ENCODE peak calls at places on chromosome 12, in ten cellular contexts. W, R, E, G, S, D, N, H, F and Y are unnamed samples.

GRCh38 chr12:98656289-98657101 is 11.4 kb downstream of the APAF1 start:
- DNase-seq in N (no peak), W (no peak), G (no peak), R (no peak), H (no peak), S (peak; percentile 8), F (no peak), D (no peak), E (no peak), Y (no peak)

GRCh38 chr12:125634813-125635212 is 569.6 kb downstream of the AACS start:
- DNase-seq in W (no peak), R (no peak), N (no peak), S (no peak), D (no peak), G (no peak), H (no peak), F (peak; percentile 84), E (no peak), Y (no peak)

GRCh38 chr12:48901278-48901677 is 24.0 kb downstream of the FKBP11 start:
- DNase-seq in G (no peak), F (no peak), E (no peak), N (peak; percentile 54), D (no peak), W (no peak), S (no peak), R (no peak), H (no peak), Y (no peak)

GRCh38 chr12:131681257-131681620 is 29.7 kb upstream of the SFSWAP start:
- DNase-seq in S (no peak), G (no peak), E (no peak), F (no peak), N (no peak), R (no peak), H (no peak), D (no peak), W (no peak), Y (no peak)

GRCh38 chr12:114443607-114444421 is 37.9 kb upstream of the TBX5 start:
- DNase-seq in H (no peak), W (no peak), D (no peak), S (no peak), G (no peak), F (peak; percentile 43), E (no peak), N (peak; percentile 38), R (no peak), Y (no peak)

GRCh38 chr12:52285172-52285745 is 6.1 kb downstream of the KRT81 start:
- DNase-seq in H (no peak), S (peak; percentile 63), G (peak; percentile 84), D (no peak), F (no peak), W (no peak), R (peak; percentile 14), N (peak; percentile 67), E (peak; percentile 60), Y (no peak)

GRCh38 chr12:43336962-43337555 is 214.9 kb downstream of the ADAMTS20 start:
- DNase-seq in S (peak; percentile 52), W (peak; percentile 18), R (peak; percentile 41), N (peak; percentile 73), G (peak; percentile 21), H (peak; percentile 18), D (no peak), E (no peak), F (no peak), Y (peak; percentile 29)

GRCh38 chr12:118842753-118843335 is 138.5 kb upstream of the SRRM4 start:
- DNase-seq in S (no peak), N (no peak), D (no peak), W (no peak), E (no peak), R (no peak), G (no peak), H (no peak), F (no peak), Y (no peak)

GRCh38 chr12:69141074-69141473 is 98.3 kb upstream of the CPSF6 start:
- DNase-seq in G (no peak), H (no peak), D (no peak), W (no peak), E (no peak), R (no peak), F (no peak), N (no peak), S (no peak), Y (no peak)

GRCh38 chr12:64181504-64182291 is 40.4 kb downstream of the KICS2 start:
- DNase-seq in D (peak; percentile 50), W (no peak), E (peak; percentile 88), F (no peak), R (peak; percentile 91), H (peak; percentile 98), G (peak; percentile 90), N (peak; percentile 97), S (peak; percentile 99), Y (peak; percentile 86)

GRCh38 chr12:72272731-72273498 is 745 bp downstream of the TRHDE start:
- DNase-seq in H (no peak), W (no peak), R (no peak), E (no peak), S (peak; percentile 70), F (peak; percentile 19), N (peak; percentile 72), D (peak; percentile 14), G (no peak), Y (no peak)

GRCh38 chr12:108772247-108772646 is 40.9 kb upstream of the CORO1C start:
- DNase-seq in F (no peak), E (no peak), S (no peak), N (no peak), D (no peak), W (no peak), G (no peak), R (no peak), H (no peak), Y (no peak)

GRCh38 chr12:2198088-2198501 is 145.3 kb downstream of the CACNA1C start:
- DNase-seq in N (peak; percentile 64), S (peak; percentile 91), F (no peak), R (peak; percentile 53), G (no peak), D (no peak), W (peak; percentile 100), H (peak; percentile 57), E (peak; percentile 42), Y (peak; percentile 80)

GRCh38 chr12:125280482-125281377 is 215.5 kb downstream of the AACS start:
- DNase-seq in F (no peak), W (peak; percentile 56), D (no peak), S (no peak), E (no peak), N (no peak), R (no peak), G (peak; percentile 9), H (no peak), Y (no peak)

GRCh38 chr12:88300931-88301330 is 158.8 kb downstream of the TMTC3 start:
- DNase-seq in E (no peak), N (no peak), W (no peak), G (peak; percentile 79), R (peak; percentile 58), D (no peak), H (no peak), S (no peak), F (no peak), Y (no peak)
- H3K4me3 ChIP-seq in E (no peak overlapping the region), N (no peak overlapping the region), W (no peak overlapping the region), G (no peak overlapping the region), R (no peak overlapping the region), D (no peak overlapping the region), H (no peak overlapping the region), S (no peak overlapping the region), F (no peak overlapping the region), Y (no peak overlapping the region)

DNA sequence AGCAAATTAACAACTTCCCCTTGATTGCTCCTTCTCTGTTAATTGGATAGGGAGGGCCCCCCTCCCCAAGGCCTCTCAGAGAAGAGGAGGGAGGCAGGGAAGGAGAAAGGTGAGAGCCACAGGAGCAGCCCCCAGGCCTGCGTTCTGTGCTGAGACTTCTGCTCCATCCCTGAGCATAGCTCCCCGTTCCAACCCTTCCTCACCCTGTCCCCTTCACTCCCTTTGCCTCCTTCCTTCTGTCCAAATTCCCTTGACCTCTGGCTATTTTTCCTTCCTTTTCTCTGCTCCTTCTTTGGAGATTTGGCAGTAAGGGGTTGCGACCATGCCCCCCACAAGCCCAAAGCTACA is 793 bp upstream of the ASIC1 start:
- DNase-seq in F (no peak), G (no peak), N (no peak), S (no peak), H (no peak), R (no peak), D (no peak), W (no peak), E (no peak), Y (no peak)
- H3K4me3 ChIP-seq in F (no peak overlapping the region), G (peak overlapping the region; percentile 85), N (peak overlapping the region; percentile 77), S (peak overlapping the region; percentile 67), H (no peak overlapping the region), R (peak overlapping the region; percentile 72), D (no peak overlapping the region), W (peak overlapping the region; percentile 70), E (no peak overlapping the region), Y (peak overlapping the region; percentile 51)

DNA sequence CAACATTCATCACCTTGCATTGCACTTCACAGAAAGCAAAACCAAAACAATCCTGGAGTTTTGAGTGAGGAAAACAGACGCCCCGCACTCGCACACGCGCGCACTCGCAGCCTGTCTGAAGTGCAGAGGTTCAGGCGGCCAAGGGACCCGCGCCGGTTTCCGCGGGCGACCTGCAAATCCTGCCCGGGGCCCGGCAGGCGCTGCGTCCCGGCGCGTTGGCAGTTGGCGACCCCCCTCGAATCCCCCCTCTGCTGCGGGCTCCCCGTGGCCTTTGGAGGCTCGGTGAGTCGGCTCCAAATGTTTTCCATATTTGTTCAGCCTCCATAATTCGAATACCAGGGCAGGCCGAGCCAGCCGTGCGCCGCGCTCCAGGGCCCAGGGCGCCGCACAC is at the start of gene SSPN:
- DNase-seq in F (peak; percentile 46), S (peak; percentile 83), H (no peak), G (peak; percentile 33), N (peak; percentile 79), W (peak; percentile 60), D (peak; percentile 56), R (peak; percentile 54), E (no peak), Y (peak; percentile 37)
- H3K4me3 ChIP-seq in F (peak within 1 kb of the TSS; percentile 39), S (peak within 1 kb of the TSS; percentile 74), H (peak within 1 kb of the TSS; percentile 52), G (peak within 1 kb of the TSS; percentile 56), N (peak within 1 kb of the TSS; percentile 64), W (peak within 1 kb of the TSS; percentile 88), D (peak within 1 kb of the TSS; percentile 59), R (peak within 1 kb of the TSS; percentile 61), E (peak within 1 kb of the TSS; percentile 55), Y (peak within 1 kb of the TSS; percentile 54)

GRCh38 chr12:6231359-6232268 is 31.4 kb downstream of the CD9 start:
- DNase-seq in W (no peak), F (no peak), G (no peak), E (no peak), D (peak; percentile 75), S (peak; percentile 39), N (peak; percentile 59), R (no peak), H (no peak), Y (no peak)
- H3K4me3 ChIP-seq in W (no peak overlapping the region), F (no peak overlapping the region), G (no peak overlapping the region), E (no peak overlapping the region), D (no peak overlapping the region), S (no peak overlapping the region), N (no peak overlapping the region), R (no peak overlapping the region), H (no peak overlapping the region), Y (no peak overlapping the region)

DNA sequence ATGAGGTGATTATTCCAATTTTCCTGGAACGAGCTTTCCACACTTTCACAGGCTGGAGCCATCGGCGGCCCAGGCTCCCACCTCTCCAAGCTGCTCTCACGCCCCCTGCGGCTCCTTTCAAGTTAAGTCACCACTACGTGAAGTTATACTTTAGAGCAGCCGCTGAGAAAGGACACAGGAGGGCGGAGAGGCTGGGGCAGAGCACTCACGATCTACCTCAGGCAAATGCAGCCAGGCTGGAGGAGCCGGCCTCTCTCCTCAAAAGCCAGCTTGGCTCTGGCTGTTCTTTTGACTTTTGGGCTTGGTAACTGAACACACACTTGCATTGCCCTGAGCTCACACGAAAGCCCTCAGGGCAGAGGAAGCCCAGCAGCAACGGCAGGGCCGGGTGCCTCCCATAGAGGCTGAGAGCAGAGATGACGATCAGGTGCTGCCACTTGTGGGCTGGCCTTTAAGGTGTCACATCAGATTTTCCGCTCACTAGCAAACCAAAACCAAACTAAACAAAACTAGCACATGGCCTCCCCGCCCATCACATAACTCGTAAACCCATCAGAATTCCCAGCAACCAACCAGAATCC is 75.2 kb downstream of the PITPNM2 start:
- DNase-seq in R (peak; percentile 56), H (no peak), G (no peak), N (peak; percentile 73), W (peak; percentile 36), F (no peak), S (peak; percentile 58), E (no peak), D (peak; percentile 39), Y (no peak)
- H3K4me3 ChIP-seq in R (no peak overlapping the region), H (no peak overlapping the region), G (no peak overlapping the region), N (no peak overlapping the region), W (no peak overlapping the region), F (no peak overlapping the region), S (no peak overlapping the region), E (no peak overlapping the region), D (no peak overlapping the region), Y (no peak overlapping the region)